ENCODE peak calls at places on chromosomes 2 and 18, in ten cellular contexts. A is tibial nerve, D is SK-N-SH, K is hepatocyte, Z is body of pancreas, J is PC-9, M is heart left ventricle, Q is pancreas, E is left ventricle myocardium inferior, Y is A549. F is an unnamed sample.
A peak's percentile ranks its signal among the peaks of the same experiment; 100 is the strongest.

GRCh38 chr2:45312275-45312674 is 298.8 kb downstream of the SRBD1 start:
- DNase-seq in D (no peak), J (no peak), M (no peak), Y (peak; percentile 18), Q (no peak), K (no peak), Z (no peak), A (no peak), E (no peak), F (no peak)

GRCh38 chr2:197707316-197708213 is 2.4 kb downstream of the MARS2 start:
- DNase-seq in J (peak; percentile 40), E (no peak), M (no peak), A (no peak), Q (no peak), K (peak; percentile 62), Y (peak; percentile 57), Z (no peak), D (peak; percentile 43), F (peak; percentile 13)

GRCh38 chr2:39772086-39772811 is 6.8 kb downstream of the THUMPD2 start:
- DNase-seq in J (peak; percentile 39), Q (no peak), M (no peak), E (no peak), D (no peak), K (no peak), Z (no peak), A (no peak), Y (no peak), F (no peak)

GRCh38 chr2:22215517-22215916 is 1091.7 kb downstream of the TDRD15 start:
- DNase-seq in Q (no peak), Z (no peak), A (no peak), K (no peak), J (no peak), D (no peak), M (no peak), Y (no peak), E (no peak), F (no peak)

GRCh38 chr18:72871091-72871490 is 3.3 kb upstream of the NETO1 start:
- DNase-seq in D (no peak), K (no peak), J (peak; percentile 75), A (no peak), Z (no peak), M (no peak), E (no peak), Q (no peak), Y (no peak), F (no peak)

GRCh38 chr2:239831272-239831731 is 193.8 kb downstream of the NDUFA10 start:
- DNase-seq in M (no peak), Q (no peak), E (peak; percentile 16), A (no peak), Y (no peak), Z (no peak), J (no peak), K (no peak), D (peak; percentile 30), F (no peak)

GRCh38 chr2:237674731-237675276 is 47.4 kb downstream of the LRRFIP1 start:
- DNase-seq in Q (peak; percentile 56), E (peak; percentile 83), K (peak; percentile 75), J (no peak), A (peak; percentile 59), M (peak; percentile 91), Z (peak; percentile 74), Y (no peak), D (peak; percentile 90), F (no peak)

GRCh38 chr2:189609423-189609816 is 28.8 kb upstream of the SLC40A1 start:
- DNase-seq in J (no peak), M (no peak), A (no peak), E (no peak), K (no peak), Y (peak; percentile 41), D (no peak), Q (no peak), Z (no peak), F (no peak)

GRCh38 chr2:146131048-146131447 is 1611.1 kb upstream of the ZEB2 start:
- DNase-seq in J (no peak), A (no peak), Y (no peak), Z (no peak), D (no peak), K (peak; percentile 2), Q (no peak), M (no peak), E (no peak), F (no peak)

GRCh38 chr18:44679056-44679911 is 1.4 kb upstream of the SETBP1 start:
- DNase-seq in D (peak; percentile 86), Z (peak; percentile 93), Y (peak; percentile 75), J (peak; percentile 65), K (peak; percentile 93), E (peak; percentile 87), A (peak; percentile 76), M (peak; percentile 91), Q (peak; percentile 87), F (peak; percentile 36)

GRCh38 chr2:71898375-71898774 is 249.3 kb downstream of the CYP26B1 start:
- DNase-seq in M (no peak), Q (no peak), J (no peak), Z (no peak), Y (no peak), E (no peak), A (no peak), K (no peak), D (no peak), F (no peak)

GRCh38 chr2:3073721-3074120 is 303.9 kb downstream of the EIPR1 start:
- DNase-seq in D (no peak), M (no peak), K (no peak), J (no peak), E (no peak), Q (no peak), A (no peak), Y (no peak), Z (no peak), F (no peak)

DNA sequence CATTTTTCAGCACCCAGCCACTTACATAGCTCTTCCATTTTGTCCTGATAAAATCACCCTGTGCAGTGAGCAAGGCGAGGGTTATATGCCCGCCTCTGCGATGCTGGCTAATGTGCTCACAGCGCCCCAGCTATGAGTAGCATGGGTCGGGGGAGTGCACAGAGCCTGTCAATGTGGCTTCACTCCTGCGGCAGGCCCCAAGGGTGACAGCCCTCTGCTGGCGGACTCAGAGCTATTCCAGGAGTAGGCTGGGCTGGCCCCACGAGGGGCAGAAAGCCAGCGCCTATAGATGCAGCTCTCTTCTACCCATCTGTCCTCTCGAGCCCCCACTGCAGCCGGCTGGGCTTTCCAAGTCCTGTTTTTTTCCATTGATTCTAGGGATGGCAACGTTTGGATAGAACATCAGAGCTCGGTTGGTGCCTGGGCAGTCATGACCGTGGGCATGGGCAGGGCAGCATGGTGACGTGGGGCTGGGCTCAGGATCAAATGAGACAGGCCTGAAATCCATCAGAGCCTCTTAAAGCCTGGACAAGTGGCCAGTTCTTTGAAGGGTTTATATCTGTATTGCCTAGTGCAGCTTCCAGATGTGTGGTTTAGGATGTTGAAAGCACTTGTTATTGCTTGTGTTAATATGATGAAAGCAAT is 134.7 kb downstream of the MCFD2 start:
- DNase-seq in E (peak; percentile 45), J (no peak), D (no peak), K (peak; percentile 49), Q (no peak), A (no peak), M (peak; percentile 75), Y (no peak), Z (no peak), F (no peak)
- TF ChIP-seq CTCF in E (peak; percentile 45), J (no peak), D (no peak), K (peak; percentile 30), Q (no peak), A (no peak), M (peak; percentile 28), Y (no peak), Z (no peak), F (peak; percentile 33)

GRCh38 chr2:41935004-41935401 is 112.8 kb upstream of the PKDCC start:
- DNase-seq in K (no peak), A (no peak), D (no peak), E (no peak), M (no peak), Z (no peak), Y (no peak), J (no peak), Q (no peak), F (no peak)
- H3K27ac ChIP-seq in K (peak overlapping the region; percentile 89), A (no peak overlapping the region), D (no peak overlapping the region), E (peak overlapping the region; percentile 78), M (no peak overlapping the region), Z (no peak overlapping the region), Y (peak overlapping the region; percentile 74), J (peak overlapping the region; percentile 87), Q (no peak overlapping the region), F (peak overlapping the region; percentile 92)

DNA sequence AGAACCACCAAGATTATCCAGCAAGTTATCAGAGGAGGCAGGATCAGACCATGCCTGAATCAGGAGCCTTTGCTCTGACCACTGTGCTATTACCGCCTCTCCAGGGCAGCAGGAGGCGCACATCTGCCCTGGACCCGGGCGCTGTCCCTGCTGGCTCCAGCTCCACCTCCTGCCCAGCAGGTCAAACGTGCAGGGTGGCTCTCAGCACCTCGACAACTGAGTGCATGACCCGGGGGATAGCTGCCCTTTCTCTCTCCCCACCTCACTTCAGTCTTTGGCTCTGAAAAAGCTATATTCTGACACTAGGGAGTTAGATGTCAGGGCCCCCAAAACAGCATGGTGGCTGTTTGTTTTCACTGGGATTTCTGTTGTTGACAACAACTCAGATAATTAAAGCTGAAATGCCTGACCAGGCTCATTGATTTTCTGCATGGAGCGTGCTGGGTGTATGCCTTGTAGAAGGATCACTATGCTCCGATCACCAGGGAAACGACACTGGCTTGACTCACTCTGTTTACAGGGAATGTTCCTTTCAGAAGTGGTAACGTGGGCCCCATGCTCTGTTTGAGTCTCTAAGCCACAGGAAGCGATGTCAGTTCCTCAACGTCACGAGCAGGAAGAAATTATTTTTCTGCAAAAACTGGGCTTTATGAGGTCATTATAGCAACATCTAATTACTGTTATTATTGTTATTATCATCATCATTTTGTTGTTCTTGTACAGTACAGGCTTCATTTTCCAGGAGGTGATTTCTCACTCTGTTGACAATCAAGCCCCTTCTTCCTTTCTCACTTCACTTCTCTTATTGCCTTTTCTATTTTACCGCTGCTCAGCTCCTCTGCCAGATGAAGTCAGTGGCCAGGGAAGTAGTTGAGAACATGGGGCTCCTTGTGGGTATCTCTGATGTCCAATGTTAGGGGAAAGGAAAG is 125.6 kb downstream of the PLB1 start:
- DNase-seq in Z (peak; percentile 84), E (no peak), Y (peak; percentile 68), M (peak; percentile 73), D (peak; percentile 47), A (peak; percentile 62), K (peak; percentile 93), J (peak; percentile 98), Q (peak; percentile 77), F (peak; percentile 81)
- TF ChIP-seq CTCF in Z (peak; percentile 69), E (peak; percentile 33), Y (peak; percentile 54), M (peak; percentile 24), D (peak; percentile 47), A (no peak), K (peak; percentile 50), J (peak; percentile 79), Q (no peak), F (peak; percentile 24)

DNA sequence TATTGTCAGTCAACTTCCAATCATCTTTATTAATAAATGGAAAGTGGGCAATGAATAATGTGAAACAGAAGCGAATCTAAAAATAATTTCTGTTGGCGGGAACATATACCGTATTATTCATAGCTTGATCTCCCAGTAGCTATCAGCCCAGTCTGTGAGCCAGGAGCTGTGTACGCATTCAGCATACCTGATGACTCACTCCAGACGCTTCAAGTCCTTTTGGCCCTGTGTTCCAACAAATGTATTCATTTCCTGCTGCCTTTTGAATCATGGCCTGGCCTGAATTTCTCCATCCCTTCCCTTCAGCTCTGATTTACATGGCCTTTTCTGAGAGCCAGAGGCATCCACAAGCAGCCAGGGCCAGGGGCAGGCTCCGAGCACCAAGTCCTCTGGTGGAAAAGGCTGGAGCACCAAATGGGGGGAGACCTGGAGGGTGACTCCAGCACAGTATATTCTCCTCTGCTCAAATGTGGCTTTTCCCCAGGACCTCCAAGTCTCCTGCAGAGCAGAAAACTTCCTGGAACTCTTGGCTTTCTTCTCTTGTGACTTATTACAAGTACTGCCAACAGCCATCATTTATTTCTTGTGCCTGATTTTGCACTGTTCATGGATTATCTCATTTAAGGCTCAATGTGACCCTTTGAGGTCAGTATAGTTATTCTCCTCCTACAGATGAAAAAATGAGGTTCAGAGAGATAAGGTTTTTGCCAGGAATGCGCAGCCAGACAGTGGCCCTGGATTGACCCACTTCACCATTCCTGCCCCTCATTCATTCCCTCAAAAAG is 108.7 kb downstream of the EN1 start:
- DNase-seq in D (no peak), K (peak; percentile 80), E (no peak), Z (peak; percentile 23), A (no peak), J (peak; percentile 82), Q (peak; percentile 29), Y (peak; percentile 77), M (peak; percentile 31), F (peak; percentile 88)
- H3K27ac ChIP-seq in D (peak overlapping the region; percentile 82), K (no peak overlapping the region), E (no peak overlapping the region), Z (no peak overlapping the region), A (no peak overlapping the region), J (peak overlapping the region; percentile 34), Q (no peak overlapping the region), Y (peak overlapping the region; percentile 71), M (no peak overlapping the region), F (peak overlapping the region; percentile 87)